ENCODE peak calls at places on chromosomes 4 and X, in ten cellular contexts. R is aorta, Y is pancreas, M is adipocyte, T is tibial artery, X is AG04450, C is PC-3, S is brain microvascular endothelial cell, V is fibroblast of lung, K is transverse colon. J is an unnamed sample.

GRCh38 chrX:123704781-123705180 is 28.1 kb downstream of the THOC2 start:
- DNase-seq in R (no peak), Y (no peak), M (no peak), T (no peak), X (no peak), C (no peak), S (no peak), V (no peak), K (no peak), J (no peak)

GRCh38 chrX:10444204-10444603 is 176.2 kb downstream of the MID1 start:
- DNase-seq in R (no peak), Y (no peak), M (no peak), T (no peak), X (no peak), C (no peak), S (no peak), V (no peak), K (no peak), J (no peak)

GRCh38 chrX:111837226-111837625 is 38.8 kb upstream of the TRPC5OS start:
- DNase-seq in R (no peak), Y (no peak), M (no peak), T (no peak), X (no peak), C (no peak), S (no peak), V (no peak), K (no peak), J (no peak)

GRCh38 chr4:26736621-26737020 is 124.0 kb upstream of the STIM2 start:
- DNase-seq in R (no peak), Y (no peak), M (no peak), T (no peak), X (no peak), C (no peak), S (no peak), V (peak; percentile 58), K (no peak), J (peak; percentile 81)

GRCh38 chr4:94621491-94622080 is 136.2 kb upstream of the BMPR1B start:
- DNase-seq in R (no peak), Y (no peak), M (peak; percentile 84), T (no peak), X (no peak), C (peak; percentile 67), S (peak; percentile 23), V (peak; percentile 33), K (no peak), J (no peak)

GRCh38 chr4:67604029-67604381 is 45.5 kb downstream of the STAP1 start:
- DNase-seq in R (no peak), Y (no peak), M (no peak), T (no peak), X (no peak), C (no peak), S (no peak), V (no peak), K (no peak), J (no peak)

GRCh38 chr4:169826634-169827187 is 69.0 kb upstream of the HPF1 start:
- DNase-seq in R (no peak), Y (no peak), M (no peak), T (no peak), X (no peak), C (no peak), S (no peak), V (no peak), K (no peak), J (no peak)

GRCh38 chr4:107801766-107802211 is 22.9 kb upstream of the SGMS2 start:
- DNase-seq in R (no peak), Y (no peak), M (peak; percentile 24), T (no peak), X (no peak), C (peak; percentile 83), S (no peak), V (peak; percentile 68), K (no peak), J (no peak)

GRCh38 chrX:20060961-20061868 is 55.5 kb downstream of the MAP7D2 start:
- DNase-seq in R (no peak), Y (no peak), M (no peak), T (no peak), X (no peak), C (no peak), S (no peak), V (no peak), K (peak; percentile 9), J (no peak)

GRCh38 chrX:48695524-48695875 is 1.0 kb upstream of the SUV39H1 start:
- DNase-seq in R (no peak), Y (no peak), M (no peak), T (no peak), X (no peak), C (peak; percentile 11), S (no peak), V (peak; percentile 28), K (no peak), J (no peak)

GRCh38 chrX:152895724-152896420 is 2.0 kb upstream of the ZNF185 start:
- DNase-seq in R (no peak), Y (peak; percentile 55), M (no peak), T (no peak), X (no peak), C (peak; percentile 93), S (no peak), V (no peak), K (peak; percentile 75), J (no peak)

GRCh38 chr4:17639136-17639535 is 24.7 kb downstream of the MED28 start:
- DNase-seq in R (peak; percentile 49), Y (no peak), M (no peak), T (no peak), X (no peak), C (no peak), S (no peak), V (no peak), K (no peak), J (no peak)

GRCh38 chr4:122412547-122412946 is 33.7 kb downstream of the ADAD1 start:
- DNase-seq in R (no peak), Y (no peak), M (no peak), T (no peak), X (no peak), C (peak; percentile 21), S (no peak), V (peak; percentile 5), K (no peak), J (no peak)

GRCh38 chr4:39044364-39044946 is 12.2 kb upstream of the TMEM156 start:
- DNase-seq in R (peak; percentile 97), Y (peak; percentile 90), M (peak; percentile 95), T (peak; percentile 94), X (peak; percentile 82), C (peak; percentile 84), S (peak; percentile 97), V (peak; percentile 81), K (peak; percentile 94), J (no peak)
- H3K4me3 ChIP-seq in R (peak overlapping the region; percentile 88), Y (peak overlapping the region; percentile 87), M (peak overlapping the region; percentile 90), T (peak overlapping the region; percentile 68), X (peak overlapping the region; percentile 74), C (peak overlapping the region; percentile 88), S (peak overlapping the region; percentile 71), V (peak overlapping the region; percentile 64), K (peak overlapping the region; percentile 80), J (peak overlapping the region; percentile 77)

DNA sequence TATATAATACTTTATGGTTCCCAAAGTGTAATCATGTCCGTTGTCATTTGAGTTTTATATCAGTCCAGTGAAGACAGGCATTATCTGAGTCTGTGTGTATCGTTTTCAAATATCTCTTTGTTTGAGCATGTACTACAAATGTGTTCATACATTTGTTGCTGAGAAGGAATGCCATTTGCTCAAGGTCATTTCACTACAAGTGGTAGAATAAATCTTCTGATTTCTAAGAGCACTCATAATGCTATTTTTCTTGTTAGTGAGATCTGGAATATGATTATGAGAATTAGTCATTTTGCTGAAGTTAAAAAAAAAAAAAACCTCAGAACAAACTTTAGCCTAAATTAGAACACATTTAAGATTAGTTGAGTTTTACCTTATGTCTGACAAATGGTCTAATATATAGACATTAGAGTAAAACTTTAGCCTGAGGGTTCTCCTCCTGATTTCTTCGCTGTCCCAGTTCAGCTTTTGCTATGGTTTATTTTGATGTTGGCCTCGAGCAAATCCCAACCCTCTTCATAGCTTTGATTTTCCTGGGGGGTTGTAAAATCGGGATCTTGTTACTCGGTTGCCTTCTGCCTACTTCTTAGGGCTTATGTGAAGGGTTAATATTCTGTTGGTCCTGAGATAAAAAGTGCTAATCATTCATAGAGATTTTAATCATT is 87.1 kb downstream of the TMEM131L start:
- DNase-seq in R (no peak), Y (no peak), M (no peak), T (no peak), X (no peak), C (no peak), S (no peak), V (peak; percentile 20), K (no peak), J (no peak)
- H3K4me3 ChIP-seq in R (no peak overlapping the region), Y (no peak overlapping the region), M (no peak overlapping the region), T (peak overlapping the region; percentile 34), X (no peak overlapping the region), C (no peak overlapping the region), S (no peak overlapping the region), V (no peak overlapping the region), K (no peak overlapping the region), J (no peak overlapping the region)

GRCh38 chr4:115110191-115111166 is 2.9 kb downstream of the NDST4 start:
- DNase-seq in R (no peak), Y (no peak), M (no peak), T (no peak), X (no peak), C (peak; percentile 71), S (peak; percentile 21), V (peak; percentile 8), K (no peak), J (no peak)

GRCh38 chr4:115108850-115109249 is 4.6 kb downstream of the NDST4 start:
- DNase-seq in R (no peak), Y (no peak), M (no peak), T (no peak), X (no peak), C (no peak), S (no peak), V (no peak), K (no peak), J (no peak)

GRCh38 chr4:115113382-115114106 is at the start of gene NDST4:
- DNase-seq in R (no peak), Y (no peak), M (peak; percentile 36), T (no peak), X (no peak), C (peak; percentile 36), S (peak; percentile 53), V (peak; percentile 79), K (no peak), J (peak; percentile 74)
- H3K4me3 ChIP-seq in R (no peak within 1 kb of the TSS), Y (no peak within 1 kb of the TSS), M (peak within 1 kb of the TSS; percentile 68), T (no peak within 1 kb of the TSS), X (no peak within 1 kb of the TSS), C (peak within 1 kb of the TSS; percentile 62), S (peak within 1 kb of the TSS; percentile 36), V (no peak within 1 kb of the TSS), K (peak within 1 kb of the TSS; percentile 15), J (peak within 1 kb of the TSS; percentile 42)

DNA sequence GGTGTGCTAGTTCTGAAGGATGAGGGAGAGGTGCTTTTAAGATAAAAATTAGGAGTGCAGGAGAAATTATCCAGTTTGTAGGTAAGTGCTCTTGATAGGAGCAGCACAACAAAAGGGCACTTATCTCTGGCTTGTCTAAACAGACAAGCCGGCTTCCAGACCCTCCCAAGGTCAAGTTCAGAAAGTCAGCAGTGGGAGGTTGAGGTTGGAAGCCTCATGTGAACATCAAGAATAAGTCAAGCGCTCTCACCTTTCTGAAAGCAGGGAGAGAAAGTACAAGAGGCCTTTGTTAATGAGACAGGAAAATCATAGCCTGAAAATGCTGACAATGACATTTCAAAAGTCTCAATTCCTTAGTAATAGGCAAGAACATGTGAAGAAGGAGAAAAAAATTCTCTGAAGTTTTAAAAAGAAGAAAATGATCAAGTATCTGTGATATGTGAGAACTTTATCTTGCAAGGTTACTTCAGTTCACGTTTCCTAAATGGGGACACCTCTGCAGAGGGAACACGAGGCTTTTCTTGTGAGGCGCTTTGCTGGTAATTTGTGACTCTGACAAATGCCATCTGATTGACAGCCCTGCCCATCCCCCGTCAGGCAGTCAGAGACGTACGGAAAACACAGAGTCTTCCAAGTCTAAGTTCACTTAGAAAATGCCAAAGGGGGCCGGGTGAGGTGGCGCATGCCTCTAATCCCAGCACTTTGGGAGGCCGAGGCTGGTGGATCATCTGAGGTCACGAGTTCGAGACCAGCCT is 62.2 kb downstream of the TIGD2 start:
- DNase-seq in R (no peak), Y (no peak), M (no peak), T (no peak), X (no peak), C (no peak), S (no peak), V (no peak), K (no peak), J (no peak)
- H3K4me3 ChIP-seq in R (no peak overlapping the region), Y (no peak overlapping the region), M (no peak overlapping the region), T (no peak overlapping the region), X (no peak overlapping the region), C (no peak overlapping the region), S (no peak overlapping the region), V (no peak overlapping the region), K (no peak overlapping the region), J (no peak overlapping the region)

J was measured in retinal pigment epithelial cell.